ENCODE peak calls at places on chromosomes 5 and 9, in four cellular contexts. Z is cardiac muscle cell, C is cerebellum, F is mucosa of gallbladder. H is an unnamed sample.

GRCh38 chr9:97984188-97985057 is 1.3 kb downstream of the ANP32B start:
- DNase-seq in Z (peak), C (peak), F (peak), H (peak)

GRCh38 chr9:133970581-133970900 is 21.6 kb downstream of the VAV2 start:
- DNase-seq in Z (no peak), C (no peak), F (no peak), H (no peak)

GRCh38 chr9:137982132-137982666 is 104.6 kb downstream of the CACNA1B start:
- DNase-seq in Z (no peak), C (no peak), F (no peak), H (peak)

GRCh38 chr9:19239955-19240354 is 9.5 kb downstream of the DENND4C start:
- DNase-seq in Z (no peak), C (no peak), F (no peak), H (no peak)

GRCh38 chr9:126894052-126894603 is 20.5 kb upstream of the RALGPS1 start:
- DNase-seq in Z (no peak), C (no peak), F (no peak), H (peak)

GRCh38 chr5:98570661-98571181 is 202.7 kb upstream of the RGMB start:
- DNase-seq in Z (no peak), C (no peak), F (no peak), H (no peak)

GRCh38 chr9:13268469-13268868 is 11.0 kb downstream of the MPDZ start:
- DNase-seq in Z (no peak), C (no peak), F (no peak), H (peak)

GRCh38 chr5:171773106-171773505 is 12.5 kb upstream of the SMIM23 start:
- DNase-seq in Z (no peak), C (no peak), F (no peak), H (no peak)

GRCh38 chr9:16559418-16560188 is 310.9 kb downstream of the BNC2 start:
- DNase-seq in Z (no peak), C (no peak), F (peak), H (no peak)

GRCh38 chr9:68852941-68853340 is 147.9 kb downstream of the PIP5K1B start:
- DNase-seq in Z (no peak), C (no peak), F (no peak), H (no peak)

GRCh38 chr9:33202552-33203300 is 35.6 kb upstream of the B4GALT1 start:
- DNase-seq in Z (no peak), C (no peak), F (peak), H (no peak)

GRCh38 chr5:1524799-1525623 is 1.3 kb upstream of the LPCAT1 start:
- DNase-seq in Z (no peak), C (no peak), F (no peak), H (no peak)

GRCh38 chr5:149317281-149318048 is 27.8 kb upstream of the GRPEL2 start:
- DNase-seq in Z (peak), C (peak), F (peak), H (peak)

GRCh38 chr9:94554439-94555331 is at the start of gene PCAT7:
- DNase-seq in Z (peak), C (no peak), F (peak), H (peak)

GRCh38 chr9:114777841-114778240 is 28.0 kb downstream of the TNFSF15 start:
- DNase-seq in Z (no peak), C (no peak), F (no peak), H (no peak)

GRCh38 chr5:150527038-150527437 is 19.1 kb downstream of the NDST1 start:
- DNase-seq in Z (no peak), C (no peak), F (no peak), H (no peak)

GRCh38 chr9:33921967-33922895 is 105.3 kb downstream of the UBE2R2 start:
- DNase-seq in Z (peak), C (no peak), F (no peak), H (peak)

GRCh38 chr9:34047864-34048729 is 590 bp downstream of the UBAP2 start:
- DNase-seq in Z (peak), C (peak), F (peak), H (peak)

GRCh38 chr5:177600458-177601018 is 606 bp downstream of the B4GALT7 start:
- DNase-seq in Z (no peak), C (no peak), F (no peak), H (no peak)

GRCh38 chr9:97972753-97973152 is 10.4 kb upstream of the ANP32B start:
- DNase-seq in Z (no peak), C (no peak), F (no peak), H (no peak)

GRCh38 chr5:122183098-122183794 is 53.9 kb downstream of the ZNF474 start:
- DNase-seq in Z (no peak), C (no peak), F (no peak), H (peak)

GRCh38 chr5:172909931-172910502 is 49.2 kb upstream of the RPL26L1 start:
- DNase-seq in Z (peak), C (no peak), F (no peak), H (no peak)

GRCh38 chr9:104981543-104982129 is 53.7 kb upstream of the ABCA1 start:
- DNase-seq in Z (peak), C (no peak), F (no peak), H (no peak)

GRCh38 chr5:81167544-81167943 is 65.6 kb upstream of the CKMT2 start:
- DNase-seq in Z (peak), C (no peak), F (no peak), H (no peak)

GRCh38 chr9:88814521-88815101 is 176.7 kb upstream of the S1PR3 start:
- DNase-seq in Z (peak), C (no peak), F (no peak), H (no peak)

GRCh38 chr9:92048924-92049625 is 66.1 kb downstream of the SPTLC1 start:
- DNase-seq in Z (no peak), C (no peak), F (no peak), H (no peak)

GRCh38 chr9:11946521-11946920 is 746.7 kb upstream of the TYRP1 start:
- DNase-seq in Z (no peak), C (no peak), F (no peak), H (peak)

GRCh38 chr5:163105456-163105855 is 331.9 kb upstream of the CCNG1 start:
- DNase-seq in Z (no peak), C (no peak), F (no peak), H (peak)

GRCh38 chr9:77454668-77455067 is 193.5 kb downstream of the GNA14 start:
- DNase-seq in Z (no peak), C (no peak), F (no peak), H (no peak)

GRCh38 chr9:114271556-114272510 is 51.1 kb upstream of the ORM1 start:
- DNase-seq in Z (peak), C (no peak), F (no peak), H (no peak)

GRCh38 chr5:115306011-115306530 is 9.6 kb upstream of the CCDC112 start:
- DNase-seq in Z (no peak), C (no peak), F (no peak), H (no peak)

GRCh38 chr5:167652690-167653089 is 638.8 kb upstream of the WWC1 start:
- DNase-seq in Z (no peak), C (no peak), F (no peak), H (peak)

GRCh38 chr9:88388203-88388885 is at the start of gene SPIN1:
- DNase-seq in Z (peak), C (peak), F (peak), H (peak)

GRCh38 chr5:18882162-18882561 is 1105.8 kb downstream of the CDH18 start:
- DNase-seq in Z (no peak), C (no peak), F (no peak), H (no peak)

GRCh38 chr9:127528407-127529251 is 77.3 kb downstream of the LRSAM1 start:
- DNase-seq in Z (peak), C (no peak), F (no peak), H (no peak)

GRCh38 chr5:45399041-45399440 is 297.1 kb downstream of the HCN1 start:
- DNase-seq in Z (peak), C (peak), F (no peak), H (no peak)

GRCh38 chr5:89728134-89728533 is 681.4 kb downstream of the CETN3 start:
- DNase-seq in Z (no peak), C (no peak), F (no peak), H (no peak)

GRCh38 chr5:23289162-23289561 is 218.2 kb upstream of the PRDM9 start:
- DNase-seq in Z (no peak), C (no peak), F (no peak), H (peak)

GRCh38 chr5:78903936-78904335 is 81.2 kb downstream of the ARSB start:
- DNase-seq in Z (no peak), C (no peak), F (no peak), H (no peak)

H was measured in RWPE1.